ENCODE peak calls at places on chromosome 1, in four cellular contexts. F, L, O and J are unnamed samples. For H3K4me1, the result is how much of the 10 kb centered on the place peaks cover.

GRCh38 chr1:164051791-164052190 is 507.2 kb upstream of the PBX1 start:
- DNase-seq in L (no peak), F (no peak), O (no peak), J (no peak)

GRCh38 chr1:188027613-188028012 is 1198.9 kb downstream of the PLA2G4A start:
- DNase-seq in O (peak), L (no peak), F (peak), J (no peak)

GRCh38 chr1:31503581-31503980 is 72.7 kb upstream of the TINAGL1 start:
- DNase-seq in O (no peak), L (no peak), F (no peak), J (no peak)

GRCh38 chr1:33735624-33736023 is 128.3 kb upstream of the HMGB4 start:
- DNase-seq in O (no peak), F (no peak), L (no peak), J (no peak)

GRCh38 chr1:212413902-212414327 is 771 bp downstream of the PACC1 start:
- DNase-seq in F (peak), L (no peak), O (no peak), J (peak)

GRCh38 chr1:55480396-55480795 is 265.2 kb upstream of the USP24 start:
- DNase-seq in F (no peak), L (no peak), O (no peak), J (no peak)

GRCh38 chr1:243543501-243543900 is 287.7 kb downstream of the SDCCAG8 start:
- DNase-seq in F (no peak), L (no peak), O (no peak), J (no peak)

GRCh38 chr1:207897188-207897587 is 13.7 kb downstream of the CD34 start:
- DNase-seq in F (no peak), O (no peak), L (no peak), J (no peak)

GRCh38 chr1:76231320-76231719 is 156.8 kb downstream of the ST6GALNAC3 start:
- DNase-seq in O (no peak), L (no peak), F (no peak), J (no peak)

GRCh38 chr1:209883341-209883971 is 54.6 kb upstream of the SYT14 start:
- DNase-seq in O (no peak), F (no peak), L (no peak), J (no peak)

GRCh38 chr1:89833183-89834077 is 12.6 kb downstream of the LRRC8D start:
- DNase-seq in L (no peak), F (no peak), O (no peak), J (no peak)

DNA sequence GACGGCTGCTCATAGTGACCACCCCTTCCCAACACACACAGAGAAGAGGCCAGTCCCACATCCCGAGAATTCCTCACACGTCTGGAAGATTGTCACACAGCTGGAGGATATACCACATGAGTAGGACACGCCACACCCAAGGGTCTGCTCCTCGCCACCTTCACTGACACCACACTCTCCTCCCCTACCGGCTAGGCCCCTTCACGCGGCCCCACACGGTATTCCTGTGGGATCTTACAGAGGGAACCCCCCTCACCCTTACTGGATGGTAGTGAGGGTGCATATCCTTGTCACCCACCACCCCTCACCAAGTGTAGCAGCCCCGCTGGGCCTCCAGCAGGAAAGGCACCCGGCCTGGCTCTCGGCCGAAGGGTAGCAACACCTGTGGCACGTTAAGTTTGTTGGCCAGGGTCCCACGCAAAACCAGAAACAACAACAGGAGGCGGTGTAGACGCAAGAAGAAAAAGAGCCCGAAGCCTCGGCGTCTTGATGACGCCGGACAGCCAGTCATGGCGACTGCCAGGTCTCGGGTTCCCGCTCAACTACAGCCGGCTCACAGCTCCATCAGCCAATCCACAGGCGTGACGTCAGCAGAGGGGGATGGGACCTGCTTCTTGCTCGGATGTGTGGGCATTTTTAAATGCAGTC is at the start of gene NUP210L:
- DNase-seq in F (no peak), L (peak), O (no peak), J (no peak)
- H3K4me1 ChIP-seq in F (under half), L (half or more), O (under half), J (under half)

DNA sequence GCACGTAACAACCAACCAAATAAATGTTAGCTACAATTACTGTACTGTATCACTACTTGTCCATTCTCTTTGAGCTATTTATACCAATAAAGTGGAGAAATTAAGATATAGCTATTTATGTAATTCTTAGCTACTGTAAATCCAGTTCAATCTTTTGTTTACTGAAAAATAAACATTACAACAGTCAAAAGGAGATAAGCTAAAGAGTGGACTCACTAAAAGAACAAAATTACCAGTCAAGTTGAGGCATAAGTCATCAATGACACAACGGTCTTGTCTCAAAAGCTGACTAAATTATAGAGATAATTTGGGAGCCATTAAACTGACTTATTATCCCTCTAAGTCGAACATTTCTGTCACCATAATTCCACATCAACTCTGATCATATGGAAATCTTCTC is 22.5 kb downstream of the TGFBR3 start:
- DNase-seq in F (no peak), O (no peak), L (no peak), J (no peak)
- H3K4me1 ChIP-seq in F (under half), O (under half), L (under half), J (under half)

GRCh38 chr1:162570718-162571117 is 9.2 kb downstream of the UAP1 start:
- DNase-seq in F (no peak), L (no peak), O (no peak), J (no peak)
- H3K4me1 ChIP-seq in F (under half), L (under half), O (under half), J (under half)

GRCh38 chr1:160260436-160261382 is 1.6 kb downstream of the DCAF8 start:
- DNase-seq in F (no peak), O (no peak), L (no peak), J (no peak)
- H3K4me1 ChIP-seq in F (under half), O (under half), L (half or more), J (under half)

DNA sequence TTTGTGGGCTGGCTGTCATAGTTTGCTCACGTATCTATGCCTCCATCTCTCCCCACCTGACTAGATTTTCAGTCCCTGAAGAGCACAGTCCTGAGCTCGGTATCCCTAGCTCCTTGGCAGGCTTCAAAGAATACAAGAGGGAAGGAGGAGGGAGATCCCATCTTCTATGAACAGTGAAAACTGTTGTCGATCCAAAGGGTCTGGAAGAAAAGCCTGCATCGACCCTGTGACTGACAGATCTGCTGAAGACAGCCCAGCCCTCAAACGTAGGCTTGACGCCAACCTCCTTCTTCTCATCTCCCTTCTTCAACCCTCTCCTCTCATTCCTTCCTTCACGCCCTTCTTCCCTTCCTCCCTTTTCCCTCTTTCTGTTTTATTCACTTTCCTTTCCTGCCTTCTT is 13.3 kb upstream of the ADORA1 start:
- DNase-seq in F (no peak), L (no peak), O (no peak), J (no peak)
- H3K4me1 ChIP-seq in F (under half), L (under half), O (under half), J (under half)

DNA sequence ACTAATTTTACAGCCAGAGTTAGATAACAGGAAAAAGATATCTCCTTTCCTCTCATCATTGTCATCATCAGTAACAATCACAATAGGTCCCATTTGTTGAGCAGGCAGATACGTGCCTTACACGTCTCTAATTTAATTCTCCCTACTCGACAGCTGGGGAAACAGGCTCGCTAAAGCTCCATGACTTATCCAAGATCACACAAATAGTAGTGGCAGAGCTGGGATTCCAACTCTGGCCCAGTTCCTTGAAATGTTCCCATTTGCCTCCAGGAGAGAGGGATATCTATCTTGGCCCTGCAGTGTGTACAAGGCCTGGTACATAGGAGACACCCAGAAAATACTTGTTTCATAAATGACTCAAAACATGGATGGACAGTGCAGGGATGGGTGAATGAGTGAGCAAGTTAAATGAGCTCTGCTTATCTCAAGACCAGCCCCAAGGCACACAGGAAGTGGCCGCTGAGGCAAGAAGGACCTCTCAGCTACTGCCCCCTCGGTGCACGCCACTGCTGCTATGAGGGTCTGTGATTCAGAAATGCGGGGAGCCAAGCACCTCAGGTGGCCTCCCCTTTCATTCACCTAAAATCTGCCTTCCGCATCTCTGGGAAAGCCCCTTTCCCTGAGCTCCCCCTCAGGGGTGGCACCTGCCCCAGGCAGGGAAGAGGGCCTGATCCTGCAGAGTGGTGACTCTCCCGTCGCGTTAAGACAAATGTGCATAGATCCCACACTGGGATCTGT is 3.7 kb downstream of the KCNN3 start:
- DNase-seq in O (no peak), L (no peak), F (no peak), J (no peak)
- H3K4me1 ChIP-seq in O (under half), L (under half), F (under half), J (under half)